ENCODE peak calls at places on chromosomes 4 and X, in four cellular contexts. I is IMR-90, S is neuronal stem cell, A is H9. O is an unnamed sample.

GRCh38 chrX:5708209-5708608 is 520.5 kb downstream of the NLGN4X start:
- DNase-seq in A (no peak), S (no peak), I (no peak), O (no peak)

GRCh38 chr4:70765368-70765767 is 43.6 kb downstream of the RUFY3 start:
- DNase-seq in I (no peak), A (no peak), S (no peak), O (no peak)

GRCh38 chr4:85431156-85431555 is 43.8 kb upstream of the ARHGAP24 start:
- DNase-seq in S (no peak), I (no peak), A (no peak), O (no peak)

GRCh38 chr4:99832313-99832712 is 15.7 kb downstream of the DAPP1 start:
- DNase-seq in I (no peak), S (no peak), A (no peak), O (no peak)

GRCh38 chr4:66014146-66014765 is 344.0 kb upstream of the EPHA5 start:
- DNase-seq in I (no peak), A (peak; percentile 71), S (peak; percentile 56), O (peak; percentile 54)

GRCh38 chr4:26410385-26411293 is 79.6 kb downstream of the CCKAR start:
- DNase-seq in S (peak; percentile 21), A (no peak), I (peak; percentile 63), O (no peak)

GRCh38 chrX:16828126-16828908 is 41.8 kb downstream of the RBBP7 start:
- DNase-seq in I (peak; percentile 91), S (no peak), A (no peak), O (no peak)

GRCh38 chr4:143700060-143700419 is 435 bp downstream of the FREM3 start:
- DNase-seq in I (no peak), A (peak; percentile 46), S (peak; percentile 5), O (no peak)

GRCh38 chrX:27680726-27681125 is 90.6 kb downstream of the DCAF8L2 start:
- DNase-seq in S (no peak), I (peak; percentile 56), A (no peak), O (no peak)

GRCh38 chr4:145734051-145734450 is 54.1 kb downstream of the C4orf51 start:
- DNase-seq in S (no peak), I (no peak), A (no peak), O (no peak)

GRCh38 chr4:151866266-151866918 is 105.6 kb upstream of the GATB start:
- DNase-seq in S (no peak), A (no peak), I (no peak), O (no peak)

GRCh38 chr4:163111588-163111987 is 55.1 kb downstream of the NAF1 start:
- DNase-seq in I (peak; percentile 26), S (peak; percentile 5), A (no peak), O (no peak)

GRCh38 chrX:132592880-132593279 is 104.0 kb upstream of the MBNL3 start:
- DNase-seq in I (no peak), A (peak; percentile 29), S (peak; percentile 2), O (no peak)

GRCh38 chrX:70264784-70265183 is 3.4 kb upstream of the ARR3 start:
- DNase-seq in S (no peak), A (no peak), I (no peak), O (no peak)

GRCh38 chr4:138507527-138507926 is 265.4 kb upstream of the SLC7A11 start:
- DNase-seq in I (peak; percentile 69), A (no peak), S (no peak), O (no peak)

GRCh38 chr4:138509346-138509745 is 267.2 kb upstream of the SLC7A11 start:
- DNase-seq in A (no peak), S (no peak), I (no peak), O (no peak)

GRCh38 chr4:138512766-138513165 is 270.6 kb upstream of the SLC7A11 start:
- DNase-seq in I (no peak), S (no peak), A (no peak), O (no peak)

GRCh38 chr4:138513535-138513934 is 271.4 kb upstream of the SLC7A11 start:
- DNase-seq in S (no peak), I (no peak), A (no peak), O (no peak)

GRCh38 chr4:138510053-138510452 is 267.9 kb upstream of the SLC7A11 start:
- DNase-seq in I (peak; percentile 70), A (no peak), S (no peak), O (no peak)
- H4K91ac ChIP-seq in I (no peak overlapping the region), A (no peak overlapping the region), S (no peak overlapping the region), O (no peak overlapping the region)

DNA sequence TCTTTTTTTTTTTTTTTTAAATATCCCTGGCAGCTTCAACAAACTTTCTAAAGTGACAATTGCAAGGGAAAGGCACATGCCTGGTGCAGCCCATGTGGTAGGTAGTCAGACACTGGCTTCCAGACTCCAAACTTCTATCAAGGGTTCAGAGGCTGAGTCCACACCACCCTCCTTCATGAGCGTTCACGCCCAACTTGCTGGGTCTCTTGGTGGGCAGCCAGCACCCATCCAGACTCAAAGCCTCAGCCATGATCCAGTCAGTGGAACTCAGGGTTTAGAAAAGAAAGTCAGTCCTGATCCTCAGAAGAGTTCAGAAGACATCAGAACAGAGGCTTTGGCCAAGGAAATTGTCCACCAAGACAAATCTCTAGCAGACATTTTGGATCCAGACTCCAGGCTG is 141.5 kb downstream of the SOWAHB start:
- DNase-seq in S (no peak), A (no peak), I (no peak), O (no peak)
- H4K91ac ChIP-seq in S (no peak overlapping the region), A (no peak overlapping the region), I (peak overlapping the region; percentile 100), O (no peak overlapping the region)

GRCh38 chrX:40508560-40508959 is 72.2 kb upstream of the ATP6AP2 start:
- DNase-seq in I (no peak), S (no peak), A (no peak), O (no peak)
- H4K91ac ChIP-seq in I (no peak overlapping the region), S (no peak overlapping the region), A (no peak overlapping the region), O (no peak overlapping the region)

GRCh38 chr4:4443821-4444220 is 56.9 kb downstream of the NSG1 start:
- DNase-seq in S (no peak), I (peak; percentile 65), A (no peak), O (no peak)
- H4K91ac ChIP-seq in S (no peak overlapping the region), I (no peak overlapping the region), A (no peak overlapping the region), O (no peak overlapping the region)

GRCh38 chr4:128776794-128777216 is 32.7 kb upstream of the JADE1 start:
- DNase-seq in I (peak; percentile 95), A (no peak), S (no peak), O (no peak)

GRCh38 chr4:128770807-128771206 is 38.7 kb upstream of the JADE1 start:
- DNase-seq in I (no peak), A (no peak), S (no peak), O (no peak)

GRCh38 chr4:128775477-128775876 is 34.0 kb upstream of the JADE1 start:
- DNase-seq in I (no peak), S (no peak), A (no peak), O (no peak)

GRCh38 chr4:128780688-128781087 is 28.8 kb upstream of the JADE1 start:
- DNase-seq in S (no peak), I (no peak), A (no peak), O (no peak)

DNA sequence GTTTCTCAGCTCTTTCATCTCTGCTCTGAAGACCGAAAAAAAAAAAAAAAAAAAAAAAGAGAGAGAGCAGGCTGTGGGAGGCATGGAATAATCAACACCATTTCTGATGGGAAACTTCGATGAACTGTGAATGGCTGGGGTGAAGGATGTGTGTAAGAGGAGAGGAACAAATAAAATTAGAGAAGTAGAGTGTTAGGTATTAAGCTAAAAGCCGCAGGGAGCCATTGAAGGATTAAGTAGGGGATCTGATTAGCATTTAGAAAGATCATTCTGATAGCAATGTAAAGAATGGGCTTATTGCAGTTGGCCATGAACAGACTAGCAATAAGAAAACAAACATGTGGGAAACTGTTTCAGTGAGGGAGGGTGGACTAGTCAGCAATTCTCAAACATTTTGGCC is 33.6 kb upstream of the JADE1 start:
- DNase-seq in S (no peak), A (no peak), I (no peak), O (no peak)
- H4K91ac ChIP-seq in S (no peak overlapping the region), A (no peak overlapping the region), I (no peak overlapping the region), O (no peak overlapping the region)

GRCh38 chrX:150845091-150845490 is 53.4 kb downstream of the CD99L2 start:
- DNase-seq in I (no peak), A (no peak), S (no peak), O (no peak)
- H4K91ac ChIP-seq in I (no peak overlapping the region), A (no peak overlapping the region), S (no peak overlapping the region), O (no peak overlapping the region)

DNA sequence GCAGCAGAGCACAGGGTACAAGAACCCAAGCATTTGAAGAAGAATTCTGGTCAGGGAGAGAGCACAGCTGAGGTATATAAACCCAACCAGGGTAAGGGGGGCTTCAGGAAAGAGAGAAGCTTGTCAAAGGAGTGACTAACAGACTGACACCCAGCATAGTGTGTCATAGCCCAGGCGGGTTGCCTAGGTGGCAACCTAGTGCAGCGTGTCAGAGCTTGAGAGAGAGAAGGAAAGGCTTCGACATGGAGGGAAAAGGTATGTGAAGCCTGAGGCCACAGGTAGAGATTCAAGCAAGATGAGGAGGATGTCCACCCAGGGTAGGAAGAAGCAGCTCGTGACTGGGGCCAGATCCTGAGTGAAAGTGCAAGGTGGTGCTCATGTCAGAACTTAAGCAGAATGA is 8.5 kb upstream of the ANTXR2 start:
- DNase-seq in A (no peak), I (no peak), S (no peak), O (no peak)
- H4K91ac ChIP-seq in A (no peak overlapping the region), I (no peak overlapping the region), S (no peak overlapping the region), O (no peak overlapping the region)

GRCh38 chrX:150846130-150846529 is 52.3 kb downstream of the CD99L2 start:
- DNase-seq in S (no peak), I (no peak), A (no peak), O (no peak)

GRCh38 chrX:150837845-150838244 is 60.6 kb downstream of the CD99L2 start:
- DNase-seq in S (no peak), A (no peak), I (no peak), O (no peak)

GRCh38 chrX:150842198-150842553 is 56.3 kb downstream of the CD99L2 start:
- DNase-seq in A (no peak), I (no peak), S (no peak), O (no peak)

GRCh38 chrX:150844016-150844415 is 54.5 kb downstream of the CD99L2 start:
- DNase-seq in A (no peak), S (no peak), I (no peak), O (no peak)

DNA sequence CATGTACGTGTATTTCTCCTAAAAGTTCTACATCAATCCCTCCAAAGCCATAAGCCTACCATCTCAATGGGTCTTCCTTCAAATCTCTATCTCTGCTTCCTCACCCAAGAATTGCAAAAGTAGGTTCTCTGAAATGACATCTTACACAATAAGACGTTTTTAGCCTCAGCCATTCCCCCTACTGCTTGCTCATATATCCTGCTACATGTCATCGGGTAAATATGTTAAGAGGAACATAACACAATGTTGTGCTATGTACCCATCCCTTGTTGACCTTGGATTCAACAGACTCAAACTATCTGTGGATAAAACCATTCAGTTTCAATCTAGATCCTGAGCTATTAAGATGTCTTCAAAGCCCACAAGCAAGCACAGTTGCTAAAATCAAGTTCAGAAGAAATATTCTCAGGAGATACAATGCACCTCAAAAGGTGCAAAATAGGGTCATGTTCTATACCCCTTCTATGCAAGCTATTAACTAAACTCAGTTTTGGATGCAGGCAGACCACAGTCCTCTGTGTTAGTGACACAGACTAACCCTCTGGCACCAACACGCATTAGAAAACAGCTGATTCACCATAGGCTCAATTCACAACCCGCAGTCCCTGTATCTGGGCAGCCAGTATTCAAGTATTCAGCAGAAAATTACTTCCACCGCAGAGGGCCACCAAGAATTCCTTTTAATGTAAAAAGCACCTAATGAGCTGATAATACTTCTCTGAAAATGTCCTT is 56.8 kb downstream of the CD99L2 start:
- DNase-seq in A (no peak), S (no peak), I (peak; percentile 23), O (no peak)
- H4K91ac ChIP-seq in A (no peak overlapping the region), S (no peak overlapping the region), I (no peak overlapping the region), O (no peak overlapping the region)

GRCh38 chr4:83369825-83370639 is 35.4 kb upstream of the HPSE start:
- DNase-seq in I (peak; percentile 33), A (no peak), S (no peak), O (no peak)
- H4K91ac ChIP-seq in I (no peak overlapping the region), A (no peak overlapping the region), S (no peak overlapping the region), O (no peak overlapping the region)